ENCODE peak calls at places on chromosomes 13 and 19, in nine cellular contexts. One of them, this sample, is unnamed.

GRCh38 chr13:39051157-39051556 is 12.9 kb downstream of the NHLRC3 start:
- DNase-seq in Kasumi-1: peak; percentile 47
- DNase-seq in activated gamma-delta T cell: no peak
- DNase-seq in bronchial epithelial cell: peak; percentile 41
- DNase-seq in anterior cingulate cortex: no peak
- DNase-seq in GM20000: peak; percentile 17
- DNase-seq in ACHN: peak; percentile 52
- DNase-seq in A549: no peak
- DNase-seq in NCI-H345: peak; percentile 33
- DNase-seq in this sample: peak; percentile 21

GRCh38 chr13:26531751-26532150 is 25.7 kb upstream of the WASF3 start:
- DNase-seq in bronchial epithelial cell: no peak
- DNase-seq in activated gamma-delta T cell: no peak
- DNase-seq in ACHN: no peak
- DNase-seq in A549: no peak
- DNase-seq in GM20000: no peak
- DNase-seq in NCI-H345: no peak
- DNase-seq in Kasumi-1: no peak
- DNase-seq in anterior cingulate cortex: no peak
- DNase-seq in this sample: no peak

GRCh38 chr13:112212533-112212932 is 145.6 kb downstream of the SOX1 start:
- DNase-seq in activated gamma-delta T cell: no peak
- DNase-seq in bronchial epithelial cell: no peak
- DNase-seq in A549: no peak
- DNase-seq in Kasumi-1: no peak
- DNase-seq in anterior cingulate cortex: no peak
- DNase-seq in ACHN: no peak
- DNase-seq in GM20000: no peak
- DNase-seq in NCI-H345: no peak
- DNase-seq in this sample: no peak

GRCh38 chr13:112642061-112642460 is 47.8 kb upstream of the ATP11A start:
- DNase-seq in NCI-H345: no peak
- DNase-seq in A549: no peak
- DNase-seq in ACHN: no peak
- DNase-seq in anterior cingulate cortex: no peak
- DNase-seq in bronchial epithelial cell: no peak
- DNase-seq in Kasumi-1: no peak
- DNase-seq in activated gamma-delta T cell: no peak
- DNase-seq in GM20000: no peak
- DNase-seq in this sample: no peak

GRCh38 chr13:62014299-62014698 is 598.6 kb upstream of the PCDH20 start:
- DNase-seq in ACHN: peak; percentile 57
- DNase-seq in activated gamma-delta T cell: no peak
- DNase-seq in bronchial epithelial cell: peak; percentile 19
- DNase-seq in Kasumi-1: peak; percentile 79
- DNase-seq in NCI-H345: peak; percentile 43
- DNase-seq in anterior cingulate cortex: no peak
- DNase-seq in A549: peak; percentile 6
- DNase-seq in GM20000: no peak
- DNase-seq in this sample: peak; percentile 31

GRCh38 chr19:4988770-4989251 is 19.9 kb downstream of the KDM4B start:
- DNase-seq in GM20000: no peak
- DNase-seq in ACHN: no peak
- DNase-seq in bronchial epithelial cell: no peak
- DNase-seq in NCI-H345: no peak
- DNase-seq in Kasumi-1: no peak
- DNase-seq in anterior cingulate cortex: no peak
- DNase-seq in A549: no peak
- DNase-seq in activated gamma-delta T cell: no peak
- DNase-seq in this sample: peak; percentile 30

GRCh38 chr19:41784337-41785239 is 11.8 kb upstream of the CEACAM3 start:
- DNase-seq in GM20000: no peak
- DNase-seq in bronchial epithelial cell: no peak
- DNase-seq in activated gamma-delta T cell: no peak
- DNase-seq in A549: no peak
- DNase-seq in Kasumi-1: peak; percentile 73
- DNase-seq in ACHN: no peak
- DNase-seq in NCI-H345: no peak
- DNase-seq in anterior cingulate cortex: no peak
- DNase-seq in this sample: peak; percentile 57

GRCh38 chr13:38308736-38309135 is 40.9 kb upstream of the UFM1 start:
- DNase-seq in bronchial epithelial cell: peak; percentile 100
- DNase-seq in ACHN: no peak
- DNase-seq in Kasumi-1: no peak
- DNase-seq in anterior cingulate cortex: peak; percentile 23
- DNase-seq in NCI-H345: no peak
- DNase-seq in activated gamma-delta T cell: no peak
- DNase-seq in GM20000: no peak
- DNase-seq in A549: no peak
- DNase-seq in this sample: no peak

GRCh38 chr13:98576215-98576945 is 527 bp downstream of the STK24 start:
- DNase-seq in anterior cingulate cortex: no peak
- DNase-seq in GM20000: peak; percentile 71
- DNase-seq in NCI-H345: peak; percentile 23
- DNase-seq in Kasumi-1: no peak
- DNase-seq in A549: no peak
- DNase-seq in bronchial epithelial cell: no peak
- DNase-seq in activated gamma-delta T cell: peak; percentile 25
- DNase-seq in ACHN: peak; percentile 32
- DNase-seq in this sample: peak; percentile 65

GRCh38 chr13:41762796-41763195 is 198.1 kb downstream of the VWA8 start:
- DNase-seq in ACHN: no peak
- DNase-seq in Kasumi-1: no peak
- DNase-seq in A549: no peak
- DNase-seq in NCI-H345: no peak
- DNase-seq in anterior cingulate cortex: no peak
- DNase-seq in GM20000: no peak
- DNase-seq in bronchial epithelial cell: no peak
- DNase-seq in activated gamma-delta T cell: no peak
- DNase-seq in this sample: no peak

GRCh38 chr19:6343462-6343861 is 10.1 kb upstream of the ACER1 start:
- DNase-seq in activated gamma-delta T cell: no peak
- DNase-seq in A549: no peak
- DNase-seq in Kasumi-1: no peak
- DNase-seq in anterior cingulate cortex: no peak
- DNase-seq in GM20000: no peak
- DNase-seq in NCI-H345: no peak
- DNase-seq in bronchial epithelial cell: no peak
- DNase-seq in ACHN: no peak
- DNase-seq in this sample: no peak

GRCh38 chr19:47176627-47177090 is 46.0 kb downstream of the SAE1 start:
- DNase-seq in ACHN: no peak
- DNase-seq in GM20000: no peak
- DNase-seq in anterior cingulate cortex: no peak
- DNase-seq in Kasumi-1: no peak
- DNase-seq in bronchial epithelial cell: peak; percentile 58
- DNase-seq in NCI-H345: no peak
- DNase-seq in A549: no peak
- DNase-seq in activated gamma-delta T cell: no peak
- DNase-seq in this sample: no peak

GRCh38 chr13:114161028-114161556 is 18.0 kb upstream of the CFAP97D2 start:
- DNase-seq in GM20000: peak; percentile 15
- DNase-seq in Kasumi-1: no peak
- DNase-seq in bronchial epithelial cell: no peak
- DNase-seq in A549: no peak
- DNase-seq in anterior cingulate cortex: no peak
- DNase-seq in ACHN: no peak
- DNase-seq in NCI-H345: no peak
- DNase-seq in activated gamma-delta T cell: no peak
- DNase-seq in this sample: no peak

GRCh38 chr13:33520480-33520839 is 234.9 kb upstream of the STARD13 start:
- DNase-seq in GM20000: no peak
- DNase-seq in anterior cingulate cortex: no peak
- DNase-seq in activated gamma-delta T cell: no peak
- DNase-seq in ACHN: no peak
- DNase-seq in A549: no peak
- DNase-seq in Kasumi-1: no peak
- DNase-seq in bronchial epithelial cell: no peak
- DNase-seq in NCI-H345: no peak
- DNase-seq in this sample: no peak

GRCh38 chr19:2333807-2334211 is 5.3 kb downstream of the SPPL2B start:
- DNase-seq in ACHN: no peak
- DNase-seq in GM20000: no peak
- DNase-seq in Kasumi-1: peak; percentile 23
- DNase-seq in anterior cingulate cortex: no peak
- DNase-seq in activated gamma-delta T cell: no peak
- DNase-seq in bronchial epithelial cell: no peak
- DNase-seq in NCI-H345: no peak
- DNase-seq in A549: no peak
- DNase-seq in this sample: no peak